ENCODE peak calls at places on chromosome 1, in four cellular contexts. R is HL-60, V is K562, T is GM12878. L is an unnamed sample.
A peak's percentile ranks its signal among the peaks of the same experiment; 100 is the strongest.

GRCh38 chr1:15027515-15027948 is 126.0 kb upstream of the TMEM51 start:
- DNase-seq in R (no peak), V (peak; percentile 76), T (no peak), L (peak; percentile 50)

GRCh38 chr1:32013386-32014198 is at the start of gene KHDRBS1:
- DNase-seq in V (peak; percentile 100), T (peak; percentile 98), R (peak; percentile 98), L (peak; percentile 98)

GRCh38 chr1:235019456-235019855 is 109.2 kb downstream of the TOMM20 start:
- DNase-seq in V (no peak), T (no peak), R (no peak), L (no peak)

GRCh38 chr1:234584431-234584805 is 25.6 kb downstream of the IRF2BP2 start:
- DNase-seq in V (no peak), T (no peak), R (no peak), L (no peak)

GRCh38 chr1:164602142-164602429 is 43.1 kb downstream of the PBX1 start:
- DNase-seq in R (no peak), V (no peak), T (no peak), L (no peak)

GRCh38 chr1:87334351-87335174 is 5.9 kb downstream of the LMO4 start:
- DNase-seq in R (no peak), T (no peak), V (peak; percentile 57), L (no peak)

GRCh38 chr1:88731475-88731874 is 47.4 kb downstream of the PKN2 start:
- DNase-seq in R (no peak), T (no peak), V (no peak), L (no peak)

GRCh38 chr1:180310095-180310494 is 80.0 kb downstream of the LHX4 start:
- DNase-seq in R (no peak), T (no peak), V (no peak), L (no peak)

GRCh38 chr1:178464566-178464965 is 32.2 kb downstream of the CLEC20A start:
- DNase-seq in R (no peak), V (no peak), T (no peak), L (no peak)

GRCh38 chr1:79929356-79929755 is 922.8 kb upstream of the ADGRL4 start:
- DNase-seq in T (no peak), V (no peak), R (no peak), L (no peak)

GRCh38 chr1:188988589-188988988 is 1489.1 kb downstream of the BRINP3 start:
- DNase-seq in R (no peak), T (no peak), V (no peak), L (no peak)

GRCh38 chr1:15384301-15384901 is 25.3 kb upstream of the EFHD2 start:
- DNase-seq in V (no peak), T (peak; percentile 24), R (no peak), L (peak; percentile 61)

GRCh38 chr1:107272321-107272720 is 131.5 kb downstream of the NTNG1 start:
- DNase-seq in T (no peak), R (no peak), V (no peak), L (no peak)

GRCh38 chr1:236120725-236121153 is 21.6 kb upstream of the GPR137B start:
- DNase-seq in T (peak; percentile 48), R (no peak), V (no peak), L (no peak)

GRCh38 chr1:67524143-67525052 is 94.2 kb upstream of the SERBP1 start:
- DNase-seq in R (no peak), V (no peak), T (no peak), L (no peak)

GRCh38 chr1:153652795-153653507 is 5.6 kb upstream of the SNAPIN start:
- DNase-seq in R (no peak), V (no peak), T (no peak), L (no peak)

GRCh38 chr1:201214886-201215285 is 24.3 kb downstream of the IGFN1 start:
- DNase-seq in V (no peak), T (no peak), R (no peak), L (no peak)

DNA sequence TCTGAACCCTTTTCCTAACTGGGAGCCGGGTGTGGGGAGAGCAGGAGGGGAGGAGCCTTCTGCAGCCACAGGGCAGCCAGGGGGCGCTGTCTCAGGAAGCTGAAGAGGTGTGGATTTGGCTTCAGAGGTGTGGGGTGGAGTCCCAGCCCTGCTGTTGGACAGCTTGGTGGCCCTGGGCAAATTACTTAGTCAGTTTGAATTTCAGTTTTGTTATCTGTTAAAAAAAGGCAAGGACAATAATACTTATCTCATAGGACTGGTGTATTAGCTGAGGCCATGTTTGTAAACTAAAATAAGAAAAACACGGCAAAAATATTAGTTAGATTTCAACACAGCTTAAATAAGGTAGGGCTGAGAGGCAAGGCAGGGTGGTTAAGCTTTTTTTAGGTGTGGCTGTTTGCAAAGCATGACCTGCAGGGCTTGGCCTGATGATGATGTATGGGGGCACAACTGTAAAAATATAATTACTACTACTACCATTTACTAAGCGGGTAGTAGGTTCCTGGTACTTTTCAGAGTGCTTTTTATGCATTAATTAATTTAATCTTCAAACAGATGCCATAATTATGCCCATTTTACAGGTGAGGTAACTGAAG is 111.8 kb downstream of the PLXNA2 start:
- DNase-seq in R (peak; percentile 18), V (peak; percentile 91), T (peak; percentile 9), L (peak; percentile 65)
- TF ChIP-seq SPI1 in R (no peak), V (no peak), T (no peak), L (no peak)

GRCh38 chr1:112866151-112866550 is 89.8 kb downstream of the SLC16A1 start:
- DNase-seq in T (no peak), V (no peak), R (no peak), L (no peak)
- TF ChIP-seq POLR2AphosphoS5 in T (no peak), V (no peak), R (no peak), L (no peak)

GRCh38 chr1:238465449-238465848 is 574.7 kb upstream of the ZP4 start:
- DNase-seq in T (no peak), V (no peak), R (no peak), L (no peak)
- TF ChIP-seq SPI1 in T (no peak), V (no peak), R (no peak), L (no peak)

GRCh38 chr1:1433804-1434130 is 1.7 kb upstream of the VWA1 start:
- DNase-seq in V (peak; percentile 66), R (no peak), T (no peak), L (peak; percentile 44)

GRCh38 chr1:1432951-1433803 is 2.3 kb upstream of the VWA1 start:
- DNase-seq in V (peak; percentile 90), T (no peak), R (no peak), L (peak; percentile 39)

GRCh38 chr1:1431845-1432565 is 3.5 kb upstream of the VWA1 start:
- DNase-seq in R (no peak), T (no peak), V (no peak), L (no peak)

GRCh38 chr1:1431006-1431844 is 4.3 kb upstream of the VWA1 start:
- DNase-seq in T (no peak), R (no peak), V (no peak), L (no peak)

GRCh38 chr1:1432566-1432950 is 2.9 kb upstream of the VWA1 start:
- DNase-seq in V (no peak), T (no peak), R (no peak), L (no peak)
- TF ChIP-seq POLR2AphosphoS5 in V (no peak), T (no peak), R (no peak), L (no peak)

GRCh38 chr1:185349556-185349955 is 32.5 kb upstream of the IVNS1ABP start:
- DNase-seq in T (no peak), V (no peak), R (no peak), L (no peak)
- TF ChIP-seq SPI1 in T (no peak), V (no peak), R (no peak), L (no peak)

GRCh38 chr1:154880651-154881050 is 10.6 kb upstream of the KCNN3 start:
- DNase-seq in V (no peak), R (no peak), T (no peak), L (no peak)

GRCh38 chr1:154876842-154877369 is 6.8 kb upstream of the KCNN3 start:
- DNase-seq in V (no peak), R (no peak), T (no peak), L (no peak)

GRCh38 chr1:154881820-154882535 is 11.9 kb upstream of the KCNN3 start:
- DNase-seq in V (no peak), T (no peak), R (no peak), L (no peak)

GRCh38 chr1:154877370-154877974 is 7.4 kb upstream of the KCNN3 start:
- DNase-seq in R (no peak), V (no peak), T (no peak), L (no peak)

DNA sequence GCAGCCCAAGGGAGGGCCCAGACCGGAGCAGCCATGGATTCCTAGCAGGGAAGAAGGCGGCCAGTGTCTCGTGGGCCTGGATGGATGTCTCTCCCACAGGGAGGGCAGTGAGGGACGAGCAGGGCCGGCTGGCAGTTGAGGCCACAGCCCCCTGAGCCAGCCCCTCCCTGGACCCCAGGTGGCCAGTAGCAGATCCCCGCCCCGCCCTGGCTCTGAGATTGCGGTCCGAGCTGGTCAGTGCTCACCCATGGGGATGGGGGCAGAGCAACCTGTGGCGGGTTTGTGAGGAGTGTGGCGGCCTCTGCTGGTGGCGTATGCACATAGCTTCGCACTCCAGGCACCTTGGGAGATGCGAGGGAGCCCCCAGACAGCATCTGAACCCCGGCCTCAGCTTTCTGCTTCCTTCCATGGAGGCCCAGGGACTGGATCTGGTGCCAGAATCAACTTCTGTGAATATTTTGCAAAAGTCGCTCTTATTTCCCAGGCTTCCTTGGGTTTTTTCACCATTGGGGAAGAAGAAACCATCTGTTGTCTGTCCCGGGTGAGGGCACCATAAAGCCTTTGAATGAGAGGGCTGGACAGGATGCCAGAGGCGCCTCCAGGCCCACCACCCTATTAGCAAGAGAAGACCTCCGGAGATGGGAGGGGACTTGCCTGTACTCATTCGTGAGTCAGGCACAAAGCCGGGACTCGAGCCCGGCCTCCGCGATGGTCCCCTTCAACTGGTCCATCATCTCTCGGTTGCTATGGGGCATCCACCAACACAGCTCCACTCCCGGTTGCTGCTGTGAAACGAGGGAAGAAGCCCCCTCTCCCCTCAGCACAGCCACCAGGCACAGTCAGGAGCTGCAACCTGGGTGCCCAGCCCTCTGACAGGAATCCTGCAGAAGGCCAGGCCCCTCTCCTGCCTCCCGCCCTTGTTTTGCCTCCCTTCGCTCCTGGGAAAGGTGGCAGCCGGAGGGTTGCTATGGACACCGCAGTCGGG is 8.6 kb upstream of the KCNN3 start:
- DNase-seq in V (peak; percentile 81), T (no peak), R (peak; percentile 26), L (peak; percentile 76)
- TF ChIP-seq POLR2AphosphoS5 in V (no peak), T (no peak), R (no peak), L (no peak)

GRCh38 chr1:211066781-211067384 is 67.1 kb downstream of the KCNH1 start:
- DNase-seq in T (no peak), R (no peak), V (no peak), L (no peak)
- TF ChIP-seq SPI1 in T (no peak), R (no peak), V (no peak), L (no peak)

GRCh38 chr1:10663668-10664035 is 132.8 kb downstream of the CASZ1 start:
- DNase-seq in V (no peak), R (no peak), T (no peak), L (no peak)
- TF ChIP-seq POLR2AphosphoS5 in V (no peak), R (no peak), T (no peak), L (no peak)

DNA sequence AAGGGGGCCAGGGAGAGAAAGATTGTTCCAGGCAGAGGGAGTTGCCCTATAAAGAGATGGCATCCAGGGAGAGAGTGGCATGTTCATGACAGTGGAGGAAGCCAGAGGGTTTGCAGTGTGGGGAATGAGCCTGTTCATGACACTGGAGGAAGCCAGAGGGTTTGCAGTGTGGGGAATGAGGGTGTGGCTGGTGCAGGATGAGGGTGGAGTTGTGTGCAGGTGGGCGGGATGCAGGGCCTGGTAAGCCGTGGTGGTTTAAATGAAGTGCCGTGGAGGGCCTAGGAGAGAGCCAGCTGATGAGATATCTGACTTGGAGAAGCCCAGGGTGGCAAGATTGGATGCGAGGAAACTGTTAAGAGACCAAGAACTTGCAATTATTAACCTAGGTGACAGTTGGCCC is 131.8 kb downstream of the CAMTA1 start:
- DNase-seq in R (no peak), V (no peak), T (no peak), L (no peak)
- TF ChIP-seq SPI1 in R (no peak), V (no peak), T (no peak), L (no peak)

GRCh38 chr1:229855999-229856650 is 210.9 kb upstream of the GALNT2 start:
- DNase-seq in R (no peak), V (no peak), T (peak; percentile 57), L (peak; percentile 59)
- TF ChIP-seq POLR2AphosphoS5 in R (no peak), V (no peak), T (no peak), L (no peak)